ENCODE peak calls at places on chromosome 12, in ten cellular contexts. One of them, this sample, is unnamed.

GRCh38 chr12:93841671-93842070 is 164.5 kb downstream of the CRADD start:
- DNase-seq in activated CD8-positive, alpha-beta memory T cell treated with anti-CD3 and anti-CD28 coated beads for 4 hours: no peak
- DNase-seq in activated naive CD8-positive, alpha-beta T cell treated with anti-CD3 and anti-CD28 coated beads, Interleukin-2, amount 50 U/mL, for 24 hours: no peak
- DNase-seq in A549: no peak
- DNase-seq in OCI-M1: no peak
- DNase-seq in NCI-H1105: no peak
- DNase-seq in frontal cortex: no peak
- DNase-seq in HFFc6: no peak
- DNase-seq in CD4-positive, alpha-beta T cell: no peak
- DNase-seq in endothelial cell: no peak
- DNase-seq in this sample: no peak

GRCh38 chr12:121345151-121345810 is 6.9 kb downstream of the ANAPC5 start:
- DNase-seq in frontal cortex: no peak
- DNase-seq in HFFc6: no peak
- DNase-seq in activated naive CD8-positive, alpha-beta T cell treated with anti-CD3 and anti-CD28 coated beads, Interleukin-2, amount 50 U/mL, for 24 hours: no peak
- DNase-seq in OCI-M1: no peak
- DNase-seq in NCI-H1105: no peak
- DNase-seq in CD4-positive, alpha-beta T cell: no peak
- DNase-seq in endothelial cell: no peak
- DNase-seq in A549: no peak
- DNase-seq in activated CD8-positive, alpha-beta memory T cell treated with anti-CD3 and anti-CD28 coated beads for 4 hours: no peak
- DNase-seq in this sample: no peak

GRCh38 chr12:31363416-31363809 is 37.5 kb upstream of the SINHCAF start:
- DNase-seq in A549: no peak
- DNase-seq in frontal cortex: no peak
- DNase-seq in activated naive CD8-positive, alpha-beta T cell treated with anti-CD3 and anti-CD28 coated beads, Interleukin-2, amount 50 U/mL, for 24 hours: no peak
- DNase-seq in endothelial cell: no peak
- DNase-seq in HFFc6: no peak
- DNase-seq in OCI-M1: no peak
- DNase-seq in NCI-H1105: no peak
- DNase-seq in CD4-positive, alpha-beta T cell: no peak
- DNase-seq in activated CD8-positive, alpha-beta memory T cell treated with anti-CD3 and anti-CD28 coated beads for 4 hours: no peak
- DNase-seq in this sample: no peak

GRCh38 chr12:106179086-106179485 is 40.3 kb upstream of the NUAK1 start:
- DNase-seq in activated naive CD8-positive, alpha-beta T cell treated with anti-CD3 and anti-CD28 coated beads, Interleukin-2, amount 50 U/mL, for 24 hours: no peak
- DNase-seq in A549: no peak
- DNase-seq in frontal cortex: no peak
- DNase-seq in endothelial cell: no peak
- DNase-seq in activated CD8-positive, alpha-beta memory T cell treated with anti-CD3 and anti-CD28 coated beads for 4 hours: no peak
- DNase-seq in OCI-M1: no peak
- DNase-seq in CD4-positive, alpha-beta T cell: no peak
- DNase-seq in NCI-H1105: peak; percentile 11
- DNase-seq in HFFc6: no peak
- DNase-seq in this sample: no peak

GRCh38 chr12:77746108-77746507 is 84.6 kb upstream of the NAV3 start:
- DNase-seq in activated CD8-positive, alpha-beta memory T cell treated with anti-CD3 and anti-CD28 coated beads for 4 hours: no peak
- DNase-seq in NCI-H1105: peak; percentile 89
- DNase-seq in OCI-M1: no peak
- DNase-seq in CD4-positive, alpha-beta T cell: no peak
- DNase-seq in HFFc6: no peak
- DNase-seq in frontal cortex: no peak
- DNase-seq in activated naive CD8-positive, alpha-beta T cell treated with anti-CD3 and anti-CD28 coated beads, Interleukin-2, amount 50 U/mL, for 24 hours: no peak
- DNase-seq in A549: no peak
- DNase-seq in endothelial cell: no peak
- DNase-seq in this sample: peak; percentile 52

GRCh38 chr12:50642755-50643154 is 121.1 kb upstream of the ATF1 start:
- DNase-seq in OCI-M1: no peak
- DNase-seq in A549: no peak
- DNase-seq in activated naive CD8-positive, alpha-beta T cell treated with anti-CD3 and anti-CD28 coated beads, Interleukin-2, amount 50 U/mL, for 24 hours: no peak
- DNase-seq in endothelial cell: no peak
- DNase-seq in frontal cortex: no peak
- DNase-seq in NCI-H1105: peak; percentile 26
- DNase-seq in activated CD8-positive, alpha-beta memory T cell treated with anti-CD3 and anti-CD28 coated beads for 4 hours: no peak
- DNase-seq in HFFc6: no peak
- DNase-seq in CD4-positive, alpha-beta T cell: no peak
- DNase-seq in this sample: no peak

GRCh38 chr12:108724054-108724889 is 7.0 kb downstream of the CORO1C start:
- DNase-seq in activated naive CD8-positive, alpha-beta T cell treated with anti-CD3 and anti-CD28 coated beads, Interleukin-2, amount 50 U/mL, for 24 hours: no peak
- DNase-seq in CD4-positive, alpha-beta T cell: no peak
- DNase-seq in endothelial cell: no peak
- DNase-seq in OCI-M1: peak; percentile 65
- DNase-seq in HFFc6: peak; percentile 39
- DNase-seq in frontal cortex: no peak
- DNase-seq in NCI-H1105: no peak
- DNase-seq in A549: no peak
- DNase-seq in activated CD8-positive, alpha-beta memory T cell treated with anti-CD3 and anti-CD28 coated beads for 4 hours: no peak
- DNase-seq in this sample: no peak

GRCh38 chr12:90023207-90023870 is 314.7 kb upstream of the ATP2B1 start:
- DNase-seq in activated CD8-positive, alpha-beta memory T cell treated with anti-CD3 and anti-CD28 coated beads for 4 hours: no peak
- DNase-seq in OCI-M1: no peak
- DNase-seq in HFFc6: no peak
- DNase-seq in CD4-positive, alpha-beta T cell: no peak
- DNase-seq in NCI-H1105: no peak
- DNase-seq in frontal cortex: no peak
- DNase-seq in A549: no peak
- DNase-seq in activated naive CD8-positive, alpha-beta T cell treated with anti-CD3 and anti-CD28 coated beads, Interleukin-2, amount 50 U/mL, for 24 hours: no peak
- DNase-seq in endothelial cell: no peak
- DNase-seq in this sample: peak; percentile 17

GRCh38 chr12:116647802-116648201 is 88.6 kb downstream of the MAP1LC3B2 start:
- DNase-seq in NCI-H1105: no peak
- DNase-seq in activated CD8-positive, alpha-beta memory T cell treated with anti-CD3 and anti-CD28 coated beads for 4 hours: no peak
- DNase-seq in HFFc6: no peak
- DNase-seq in OCI-M1: no peak
- DNase-seq in CD4-positive, alpha-beta T cell: no peak
- DNase-seq in frontal cortex: no peak
- DNase-seq in activated naive CD8-positive, alpha-beta T cell treated with anti-CD3 and anti-CD28 coated beads, Interleukin-2, amount 50 U/mL, for 24 hours: no peak
- DNase-seq in endothelial cell: no peak
- DNase-seq in A549: no peak
- DNase-seq in this sample: no peak

GRCh38 chr12:131104464-131105350 is 151.0 kb downstream of the ADGRD1 start:
- DNase-seq in activated naive CD8-positive, alpha-beta T cell treated with anti-CD3 and anti-CD28 coated beads, Interleukin-2, amount 50 U/mL, for 24 hours: peak; percentile 91
- DNase-seq in HFFc6: peak; percentile 5
- DNase-seq in A549: peak; percentile 77
- DNase-seq in frontal cortex: peak; percentile 84
- DNase-seq in NCI-H1105: peak; percentile 63
- DNase-seq in CD4-positive, alpha-beta T cell: peak; percentile 73
- DNase-seq in activated CD8-positive, alpha-beta memory T cell treated with anti-CD3 and anti-CD28 coated beads for 4 hours: peak; percentile 53
- DNase-seq in endothelial cell: peak; percentile 95
- DNase-seq in OCI-M1: peak; percentile 85
- DNase-seq in this sample: peak; percentile 28

GRCh38 chr12:5257763-5258475 is 174.0 kb upstream of the NTF3 start:
- DNase-seq in activated naive CD8-positive, alpha-beta T cell treated with anti-CD3 and anti-CD28 coated beads, Interleukin-2, amount 50 U/mL, for 24 hours: no peak
- DNase-seq in CD4-positive, alpha-beta T cell: no peak
- DNase-seq in A549: no peak
- DNase-seq in OCI-M1: no peak
- DNase-seq in activated CD8-positive, alpha-beta memory T cell treated with anti-CD3 and anti-CD28 coated beads for 4 hours: no peak
- DNase-seq in NCI-H1105: no peak
- DNase-seq in HFFc6: no peak
- DNase-seq in frontal cortex: no peak
- DNase-seq in endothelial cell: no peak
- DNase-seq in this sample: no peak

GRCh38 chr12:19129486-19130223 is at the start of gene PLEKHA5:
- DNase-seq in frontal cortex: peak; percentile 80
- DNase-seq in CD4-positive, alpha-beta T cell: peak; percentile 36
- DNase-seq in activated CD8-positive, alpha-beta memory T cell treated with anti-CD3 and anti-CD28 coated beads for 4 hours: no peak
- DNase-seq in activated naive CD8-positive, alpha-beta T cell treated with anti-CD3 and anti-CD28 coated beads, Interleukin-2, amount 50 U/mL, for 24 hours: peak; percentile 47
- DNase-seq in A549: peak; percentile 48
- DNase-seq in HFFc6: peak; percentile 56
- DNase-seq in OCI-M1: peak; percentile 56
- DNase-seq in endothelial cell: peak; percentile 76
- DNase-seq in NCI-H1105: peak; percentile 84
- DNase-seq in this sample: peak; percentile 51

GRCh38 chr12:14260011-14260993 is 105.2 kb upstream of the ATF7IP start:
- DNase-seq in activated naive CD8-positive, alpha-beta T cell treated with anti-CD3 and anti-CD28 coated beads, Interleukin-2, amount 50 U/mL, for 24 hours: no peak
- DNase-seq in frontal cortex: peak; percentile 54
- DNase-seq in HFFc6: peak; percentile 93
- DNase-seq in NCI-H1105: no peak
- DNase-seq in OCI-M1: no peak
- DNase-seq in endothelial cell: peak; percentile 87
- DNase-seq in A549: no peak
- DNase-seq in CD4-positive, alpha-beta T cell: no peak
- DNase-seq in activated CD8-positive, alpha-beta memory T cell treated with anti-CD3 and anti-CD28 coated beads for 4 hours: no peak
- DNase-seq in this sample: peak; percentile 96

GRCh38 chr12:123916729-123917128 is 55.9 kb downstream of the CCDC92 start:
- DNase-seq in frontal cortex: no peak
- DNase-seq in HFFc6: no peak
- DNase-seq in OCI-M1: no peak
- DNase-seq in activated naive CD8-positive, alpha-beta T cell treated with anti-CD3 and anti-CD28 coated beads, Interleukin-2, amount 50 U/mL, for 24 hours: peak; percentile 64
- DNase-seq in NCI-H1105: no peak
- DNase-seq in activated CD8-positive, alpha-beta memory T cell treated with anti-CD3 and anti-CD28 coated beads for 4 hours: peak; percentile 57
- DNase-seq in endothelial cell: no peak
- DNase-seq in CD4-positive, alpha-beta T cell: no peak
- DNase-seq in A549: no peak
- DNase-seq in this sample: no peak

GRCh38 chr12:43957732-43958131 is 121.9 kb downstream of the TMEM117 start:
- DNase-seq in frontal cortex: peak; percentile 48
- DNase-seq in activated naive CD8-positive, alpha-beta T cell treated with anti-CD3 and anti-CD28 coated beads, Interleukin-2, amount 50 U/mL, for 24 hours: peak; percentile 5
- DNase-seq in NCI-H1105: peak; percentile 59
- DNase-seq in CD4-positive, alpha-beta T cell: no peak
- DNase-seq in HFFc6: peak; percentile 62
- DNase-seq in endothelial cell: peak; percentile 41
- DNase-seq in A549: peak; percentile 21
- DNase-seq in OCI-M1: peak; percentile 77
- DNase-seq in activated CD8-positive, alpha-beta memory T cell treated with anti-CD3 and anti-CD28 coated beads for 4 hours: no peak
- DNase-seq in this sample: peak; percentile 67

GRCh38 chr12:43742106-43742505 is 16.5 kb downstream of the PUS7L start:
- DNase-seq in endothelial cell: no peak
- DNase-seq in A549: no peak
- DNase-seq in activated CD8-positive, alpha-beta memory T cell treated with anti-CD3 and anti-CD28 coated beads for 4 hours: no peak
- DNase-seq in HFFc6: peak; percentile 88
- DNase-seq in NCI-H1105: no peak
- DNase-seq in OCI-M1: no peak
- DNase-seq in CD4-positive, alpha-beta T cell: no peak
- DNase-seq in activated naive CD8-positive, alpha-beta T cell treated with anti-CD3 and anti-CD28 coated beads, Interleukin-2, amount 50 U/mL, for 24 hours: no peak
- DNase-seq in frontal cortex: no peak
- DNase-seq in this sample: peak; percentile 81

GRCh38 chr12:14723763-14724162 is 27.4 kb upstream of the GUCY2C start:
- DNase-seq in OCI-M1: peak; percentile 60
- DNase-seq in frontal cortex: peak; percentile 16
- DNase-seq in activated CD8-positive, alpha-beta memory T cell treated with anti-CD3 and anti-CD28 coated beads for 4 hours: peak; percentile 22
- DNase-seq in A549: peak; percentile 12
- DNase-seq in activated naive CD8-positive, alpha-beta T cell treated with anti-CD3 and anti-CD28 coated beads, Interleukin-2, amount 50 U/mL, for 24 hours: peak; percentile 59
- DNase-seq in CD4-positive, alpha-beta T cell: peak; percentile 37
- DNase-seq in NCI-H1105: no peak
- DNase-seq in endothelial cell: peak; percentile 64
- DNase-seq in HFFc6: peak; percentile 59
- DNase-seq in this sample: peak; percentile 10

GRCh38 chr12:115870021-115870420 is 407.5 kb downstream of the MED13L start:
- DNase-seq in frontal cortex: no peak
- DNase-seq in A549: no peak
- DNase-seq in CD4-positive, alpha-beta T cell: no peak
- DNase-seq in activated naive CD8-positive, alpha-beta T cell treated with anti-CD3 and anti-CD28 coated beads, Interleukin-2, amount 50 U/mL, for 24 hours: no peak
- DNase-seq in OCI-M1: no peak
- DNase-seq in NCI-H1105: no peak
- DNase-seq in activated CD8-positive, alpha-beta memory T cell treated with anti-CD3 and anti-CD28 coated beads for 4 hours: no peak
- DNase-seq in HFFc6: no peak
- DNase-seq in endothelial cell: no peak
- DNase-seq in this sample: no peak

GRCh38 chr12:1256991-1257390 is 266.0 kb downstream of the ERC1 start:
- DNase-seq in HFFc6: no peak
- DNase-seq in endothelial cell: no peak
- DNase-seq in activated naive CD8-positive, alpha-beta T cell treated with anti-CD3 and anti-CD28 coated beads, Interleukin-2, amount 50 U/mL, for 24 hours: no peak
- DNase-seq in OCI-M1: no peak
- DNase-seq in frontal cortex: no peak
- DNase-seq in NCI-H1105: no peak
- DNase-seq in activated CD8-positive, alpha-beta memory T cell treated with anti-CD3 and anti-CD28 coated beads for 4 hours: no peak
- DNase-seq in A549: no peak
- DNase-seq in CD4-positive, alpha-beta T cell: no peak
- DNase-seq in this sample: no peak

GRCh38 chr12:126747530-126748149 is 1519.3 kb upstream of the TMEM132C start:
- DNase-seq in endothelial cell: no peak
- DNase-seq in activated CD8-positive, alpha-beta memory T cell treated with anti-CD3 and anti-CD28 coated beads for 4 hours: peak; percentile 17
- DNase-seq in NCI-H1105: no peak
- DNase-seq in CD4-positive, alpha-beta T cell: peak; percentile 30
- DNase-seq in A549: peak; percentile 36
- DNase-seq in OCI-M1: peak; percentile 68
- DNase-seq in activated naive CD8-positive, alpha-beta T cell treated with anti-CD3 and anti-CD28 coated beads, Interleukin-2, amount 50 U/mL, for 24 hours: peak; percentile 57
- DNase-seq in frontal cortex: no peak
- DNase-seq in HFFc6: peak; percentile 8
- DNase-seq in this sample: no peak

GRCh38 chr12:68119724-68120211 is 39.8 kb downstream of the IFNG start:
- DNase-seq in activated naive CD8-positive, alpha-beta T cell treated with anti-CD3 and anti-CD28 coated beads, Interleukin-2, amount 50 U/mL, for 24 hours: peak; percentile 64
- DNase-seq in NCI-H1105: peak; percentile 8
- DNase-seq in A549: no peak
- DNase-seq in CD4-positive, alpha-beta T cell: peak; percentile 8
- DNase-seq in OCI-M1: no peak
- DNase-seq in frontal cortex: no peak
- DNase-seq in activated CD8-positive, alpha-beta memory T cell treated with anti-CD3 and anti-CD28 coated beads for 4 hours: peak; percentile 13
- DNase-seq in HFFc6: no peak
- DNase-seq in endothelial cell: no peak
- DNase-seq in this sample: no peak

GRCh38 chr12:27210187-27210586 is 33.9 kb upstream of the STK38L start:
- DNase-seq in activated CD8-positive, alpha-beta memory T cell treated with anti-CD3 and anti-CD28 coated beads for 4 hours: no peak
- DNase-seq in A549: no peak
- DNase-seq in activated naive CD8-positive, alpha-beta T cell treated with anti-CD3 and anti-CD28 coated beads, Interleukin-2, amount 50 U/mL, for 24 hours: no peak
- DNase-seq in frontal cortex: no peak
- DNase-seq in OCI-M1: no peak
- DNase-seq in CD4-positive, alpha-beta T cell: no peak
- DNase-seq in HFFc6: no peak
- DNase-seq in endothelial cell: no peak
- DNase-seq in NCI-H1105: no peak
- DNase-seq in this sample: no peak

GRCh38 chr12:1744932-1745331 is 54.1 kb downstream of the ADIPOR2 start:
- DNase-seq in OCI-M1: no peak
- DNase-seq in CD4-positive, alpha-beta T cell: no peak
- DNase-seq in NCI-H1105: no peak
- DNase-seq in endothelial cell: no peak
- DNase-seq in HFFc6: peak; percentile 8
- DNase-seq in A549: no peak
- DNase-seq in activated naive CD8-positive, alpha-beta T cell treated with anti-CD3 and anti-CD28 coated beads, Interleukin-2, amount 50 U/mL, for 24 hours: no peak
- DNase-seq in activated CD8-positive, alpha-beta memory T cell treated with anti-CD3 and anti-CD28 coated beads for 4 hours: no peak
- DNase-seq in frontal cortex: no peak
- DNase-seq in this sample: peak; percentile 21

GRCh38 chr12:108193922-108194321 is 64.8 kb downstream of the WSCD2 start:
- DNase-seq in OCI-M1: peak; percentile 55
- DNase-seq in A549: peak; percentile 65
- DNase-seq in CD4-positive, alpha-beta T cell: no peak
- DNase-seq in HFFc6: no peak
- DNase-seq in frontal cortex: peak; percentile 54
- DNase-seq in activated naive CD8-positive, alpha-beta T cell treated with anti-CD3 and anti-CD28 coated beads, Interleukin-2, amount 50 U/mL, for 24 hours: peak; percentile 28
- DNase-seq in endothelial cell: peak; percentile 49
- DNase-seq in activated CD8-positive, alpha-beta memory T cell treated with anti-CD3 and anti-CD28 coated beads for 4 hours: no peak
- DNase-seq in NCI-H1105: peak; percentile 23
- DNase-seq in this sample: no peak